ENCODE peak calls at places on chromosomes 2 and 18, in ten cellular contexts. T, S, F, P, E, C, W, Z, A and L are unnamed samples.

GRCh38 chr2:106085441-106085911 is 108.6 kb downstream of the UXS1 start:
- DNase-seq in T (no peak), S (no peak), F (peak), P (no peak), E (no peak), C (peak), W (peak), Z (peak), A (peak), L (peak)

GRCh38 chr18:76486600-76486999 is 8.4 kb downstream of the ZNF516 start:
- DNase-seq in T (no peak), S (no peak), F (no peak), P (no peak), E (no peak), C (no peak), W (no peak), Z (no peak), A (no peak), L (no peak)

GRCh38 chr2:190881480-190882326 is 1.1 kb downstream of the GLS start:
- DNase-seq in T (peak), S (peak), F (peak), P (peak), E (peak), C (no peak), W (peak), Z (peak), A (peak), L (peak)

GRCh38 chr18:9283789-9284188 is 50.8 kb upstream of the TWSG1 start:
- DNase-seq in T (no peak), S (no peak), F (no peak), P (no peak), E (no peak), C (no peak), W (no peak), Z (no peak), A (no peak), L (no peak)

GRCh38 chr2:222309361-222309760 is 10.6 kb upstream of the PAX3 start:
- DNase-seq in T (no peak), S (no peak), F (no peak), P (no peak), E (no peak), C (no peak), W (no peak), Z (no peak), A (no peak), L (no peak)

GRCh38 chr18:23793985-23794867 is 105.0 kb downstream of the LAMA3 start:
- DNase-seq in T (no peak), S (no peak), F (no peak), P (no peak), E (no peak), C (no peak), W (no peak), Z (no peak), A (peak), L (no peak)

GRCh38 chr2:11540148-11540995 is 6.5 kb downstream of the GREB1 start:
- DNase-seq in T (no peak), S (no peak), F (no peak), P (no peak), E (peak), C (no peak), W (peak), Z (no peak), A (no peak), L (peak)

GRCh38 chr2:156405586-156405985 is 30.6 kb upstream of the GPD2 start:
- DNase-seq in T (peak), S (no peak), F (no peak), P (no peak), E (no peak), C (peak), W (peak), Z (peak), A (peak), L (peak)

GRCh38 chr18:55510809-55511208 is 77.2 kb downstream of the TCF4 start:
- DNase-seq in T (no peak), S (no peak), F (peak), P (no peak), E (no peak), C (peak), W (peak), Z (peak), A (no peak), L (peak)

GRCh38 chr2:138275881-138276280 is 225.7 kb upstream of the SPOPL start:
- DNase-seq in T (no peak), S (no peak), F (no peak), P (no peak), E (no peak), C (no peak), W (peak), Z (peak), A (peak), L (no peak)

GRCh38 chr18:68033466-68033865 is 516.9 kb upstream of the DSEL start:
- DNase-seq in T (no peak), S (no peak), F (no peak), P (no peak), E (no peak), C (peak), W (no peak), Z (peak), A (no peak), L (no peak)

GRCh38 chr2:36577884-36578283 is 20.1 kb downstream of the FEZ2 start:
- DNase-seq in T (no peak), S (no peak), F (no peak), P (no peak), E (no peak), C (no peak), W (no peak), Z (no peak), A (no peak), L (no peak)